ENCODE peak calls at places on chromosomes 11 and 22, in five cellular contexts. H is HepG2, N is upper lobe of left lung, C is HCT116, P is suprapubic skin. T is an unnamed sample. For H3K9me3, the result is how much of the 10 kb centered on the place peaks cover.

GRCh38 chr11:102191832-102192231 is 81.6 kb downstream of the YAP1 start:
- DNase-seq in H (peak), N (no peak), C (no peak), P (no peak), T (no peak)

GRCh38 chr22:50576070-50576469 is 2.2 kb downstream of the CPT1B start:
- DNase-seq in H (peak), N (no peak), C (peak), P (peak), T (no peak)

GRCh38 chr11:34601609-34602008 is 19.3 kb upstream of the EHF start:
- DNase-seq in H (peak), N (no peak), C (no peak), P (no peak), T (no peak)

GRCh38 chr22:35889071-35889470 is 139.6 kb downstream of the RBFOX2 start:
- DNase-seq in H (no peak), N (no peak), C (no peak), P (no peak), T (no peak)

GRCh38 chr11:47980093-47980906 is at the start of gene PTPRJ:
- DNase-seq in H (no peak), N (peak), C (no peak), P (peak), T (peak)

GRCh38 chr22:20038574-20038973 is 17.7 kb downstream of the TANGO2 start:
- DNase-seq in H (no peak), N (no peak), C (no peak), P (no peak), T (no peak)

GRCh38 chr11:70270877-70271634 is 566 bp downstream of the PPFIA1 start:
- DNase-seq in H (peak), N (peak), C (no peak), P (peak), T (no peak)

GRCh38 chr22:29028468-29028867 is 33.2 kb downstream of the C22orf31 start:
- DNase-seq in H (no peak), N (no peak), C (no peak), P (no peak), T (no peak)

GRCh38 chr11:103175461-103176129 is 66.4 kb downstream of the DYNC2H1 start:
- DNase-seq in H (no peak), N (no peak), C (no peak), P (no peak), T (no peak)

GRCh38 chr11:62707277-62707771 is at the start of the genes BSCL2 and GNG3:
- DNase-seq in H (no peak), N (no peak), C (no peak), P (no peak), T (no peak)

GRCh38 chr11:121236115-121237001 is 56.2 kb upstream of the SC5D start:
- DNase-seq in H (no peak), N (no peak), C (no peak), P (no peak), T (no peak)

GRCh38 chr11:1071571-1072115 is 3.0 kb upstream of the MUC2 start:
- DNase-seq in H (no peak), N (no peak), C (no peak), P (peak), T (no peak)

GRCh38 chr11:25197515-25197914 is 700.7 kb downstream of the LUZP2 start:
- DNase-seq in H (no peak), N (no peak), C (no peak), P (no peak), T (no peak)

GRCh38 chr11:76524919-76525318 is 80.1 kb downstream of the EMSY start:
- DNase-seq in H (peak), N (peak), C (peak), P (no peak), T (no peak)

GRCh38 chr11:64429970-64430369 is 71.0 kb downstream of the RPS6KA4 start:
- DNase-seq in H (no peak), N (no peak), C (no peak), P (no peak), T (no peak)

GRCh38 chr11:44930588-44931302 is 19.9 kb downstream of the TP53I11 start:
- DNase-seq in H (no peak), N (no peak), C (no peak), P (no peak), T (no peak)

DNA sequence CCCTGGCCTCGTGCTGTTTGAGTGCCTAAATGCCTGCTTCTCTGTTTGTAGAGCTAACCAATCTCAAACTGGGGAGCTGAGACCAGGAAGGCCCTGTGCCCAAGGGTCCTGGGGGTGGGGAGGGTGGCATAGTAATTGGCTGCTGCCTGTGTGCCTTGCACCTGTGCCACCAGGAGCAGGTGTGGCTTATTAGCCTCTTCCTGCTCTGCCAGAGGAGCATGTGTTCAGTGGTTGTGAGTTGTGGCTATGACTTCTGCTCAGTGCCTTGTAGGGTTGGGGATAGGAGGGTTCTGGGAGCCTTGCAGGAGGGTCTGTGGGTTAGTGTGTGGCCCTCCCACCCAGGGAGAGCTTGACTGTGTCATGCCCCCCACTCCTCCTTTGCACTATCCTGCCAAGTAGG is 109.2 kb downstream of the ZBTB16 start:
- DNase-seq in H (no peak), N (no peak), C (no peak), P (no peak), T (no peak)
- TF ChIP-seq POLR2AphosphoS5 in H (no peak), N (no peak), C (no peak), P (no peak), T (no peak)

DNA sequence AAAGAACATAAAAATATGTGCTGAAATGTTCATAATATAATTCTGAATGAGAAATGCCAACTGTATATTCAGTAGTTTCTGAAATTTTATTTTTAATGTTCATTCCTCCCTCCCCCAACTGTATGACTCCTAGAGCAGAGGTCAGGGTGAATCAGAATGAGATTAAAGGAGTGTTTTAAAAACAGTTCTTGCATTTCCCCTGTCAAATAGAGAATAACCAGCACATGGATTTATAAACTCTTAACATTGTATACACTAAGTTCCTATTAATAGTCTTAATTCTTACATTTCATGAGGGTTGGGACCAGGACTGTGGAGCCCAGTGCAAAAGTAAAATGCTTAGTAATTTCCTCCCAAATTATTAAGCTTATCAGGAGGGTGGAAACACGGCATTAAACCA is 474.5 kb upstream of the RAG2 start:
- DNase-seq in H (no peak), N (no peak), C (no peak), P (no peak), T (no peak)
- H3K9me3 ChIP-seq in H (under half), N (under half), C (under half), P (under half), T (under half)

DNA sequence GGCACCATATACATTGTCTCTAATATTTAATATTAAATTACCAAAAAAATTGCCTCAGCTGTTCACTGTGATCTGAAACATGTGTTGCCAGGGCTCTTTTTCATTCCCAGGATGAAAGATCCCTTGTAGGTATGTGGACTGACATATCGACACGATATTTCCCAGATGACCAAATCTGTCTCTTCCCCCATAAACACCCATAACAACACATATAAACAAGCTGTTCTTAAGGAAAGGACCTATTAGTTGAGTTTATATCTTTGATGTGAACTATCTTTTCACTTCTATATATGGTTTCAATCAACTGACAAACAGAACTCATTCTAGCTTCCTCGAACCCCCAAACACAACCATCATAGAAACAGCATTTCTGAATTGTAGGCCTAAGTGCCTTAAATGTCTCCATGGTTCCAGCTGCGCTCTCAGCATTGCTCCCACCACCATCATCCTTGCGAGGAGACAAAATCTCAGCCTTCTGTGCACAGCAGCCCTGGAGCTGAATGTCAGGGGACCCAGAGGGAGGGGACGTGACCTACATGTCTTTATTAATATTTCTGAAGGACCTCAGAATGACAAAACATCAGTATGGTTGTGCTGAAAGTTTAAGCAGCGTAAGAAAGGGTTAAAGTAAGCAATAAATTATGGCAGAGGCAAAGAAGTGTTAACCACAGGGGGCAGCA is 67.0 kb downstream of the ETS1 start:
- DNase-seq in H (no peak), N (no peak), C (no peak), P (no peak), T (no peak)
- TF ChIP-seq POLR2AphosphoS5 in H (no peak), N (no peak), C (no peak), P (no peak), T (no peak)

DNA sequence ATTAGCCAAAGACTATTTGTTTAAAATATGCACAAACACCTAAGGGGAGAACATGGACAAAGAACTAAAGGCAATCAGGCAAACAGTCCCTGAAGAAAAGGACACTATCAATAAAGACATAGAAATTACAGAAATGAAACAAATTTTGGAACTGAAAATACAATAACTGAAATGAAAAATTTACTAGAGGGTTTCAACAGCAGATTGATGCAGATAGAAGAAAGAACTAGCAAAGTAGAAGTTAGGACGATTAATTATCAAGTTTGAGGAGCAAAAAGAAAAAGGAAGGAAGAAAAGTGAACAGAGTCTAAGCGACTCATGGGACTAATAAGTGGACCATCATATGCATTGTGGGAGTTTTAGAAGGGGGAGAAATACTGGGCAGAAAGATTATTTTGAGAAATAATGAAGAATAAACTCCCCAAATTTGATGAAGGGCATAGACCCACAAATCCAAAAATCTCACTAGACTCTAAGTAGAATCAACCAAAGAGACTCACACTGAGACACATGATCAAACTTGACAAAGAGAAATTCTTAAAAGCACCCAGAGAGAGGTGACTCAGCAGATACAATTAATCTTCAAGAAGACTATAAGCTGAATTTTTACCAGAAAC is 62.9 kb downstream of the JAM3 start:
- DNase-seq in H (no peak), N (no peak), C (no peak), P (no peak), T (no peak)
- H3K9me3 ChIP-seq in H (under half), N (under half), C (under half), P (under half), T (under half)

DNA sequence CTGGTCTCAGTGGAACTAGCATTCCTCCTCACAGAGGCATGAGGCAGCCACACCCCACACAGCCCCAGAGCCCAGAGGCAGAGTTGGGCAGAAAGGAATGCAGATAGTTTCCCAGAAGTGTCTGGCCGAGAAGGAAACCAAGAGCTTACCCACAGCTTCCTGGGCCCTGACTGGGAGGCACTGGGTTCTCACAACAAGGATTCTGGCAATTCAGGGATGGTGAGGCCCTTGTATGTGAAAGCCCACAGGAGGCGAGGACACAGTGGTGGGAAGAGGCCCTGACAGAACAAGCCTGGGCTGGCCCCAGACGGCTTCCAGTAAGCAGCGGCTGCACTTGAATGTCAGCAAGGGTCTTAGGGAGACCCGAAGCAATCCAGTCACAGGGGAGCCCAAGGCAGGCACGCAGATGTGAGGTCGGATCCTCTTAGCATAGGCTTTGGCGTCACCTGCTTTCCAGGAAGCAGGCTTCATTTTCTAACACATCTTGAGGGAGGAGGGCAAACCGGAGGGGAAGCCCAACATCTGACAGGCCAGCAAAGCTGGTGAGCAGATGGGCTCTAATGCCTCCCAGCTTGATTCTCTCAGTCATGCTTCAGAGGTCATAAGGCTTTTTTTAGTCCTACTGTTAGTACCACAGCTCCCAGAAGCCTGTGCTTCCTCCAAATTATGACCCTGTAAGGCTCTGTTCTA is 78.3 kb upstream of the AKIP1 start:
- DNase-seq in H (no peak), N (peak), C (no peak), P (no peak), T (peak)
- TF ChIP-seq POLR2AphosphoS5 in H (no peak), N (peak), C (no peak), P (no peak), T (no peak)

GRCh38 chr11:2647953-2648352 is 51.8 kb downstream of the KCNQ1OT1 start:
- DNase-seq in H (no peak), N (no peak), C (no peak), P (no peak), T (no peak)
- H3K9me3 ChIP-seq in H (half or more), N (half or more), C (under half), P (under half), T (under half)

GRCh38 chr11:100805509-100806199 is 118.6 kb downstream of the ARHGAP42 start:
- DNase-seq in H (no peak), N (no peak), C (no peak), P (no peak), T (no peak)

GRCh38 chr11:100810666-100811065 is 123.6 kb downstream of the ARHGAP42 start:
- DNase-seq in H (no peak), N (no peak), C (no peak), P (no peak), T (no peak)

GRCh38 chr11:100812517-100812916 is 125.4 kb downstream of the ARHGAP42 start:
- DNase-seq in H (no peak), N (no peak), C (no peak), P (no peak), T (no peak)

GRCh38 chr11:100810146-100810545 is 123.1 kb downstream of the ARHGAP42 start:
- DNase-seq in H (no peak), N (no peak), C (no peak), P (no peak), T (no peak)

GRCh38 chr11:100808904-100809491 is 121.9 kb downstream of the ARHGAP42 start:
- DNase-seq in H (no peak), N (no peak), C (no peak), P (no peak), T (no peak)
- TF ChIP-seq POLR2AphosphoS5 in H (no peak), N (no peak), C (no peak), P (no peak), T (no peak)

GRCh38 chr11:50070389-50070788 is 37.7 kb downstream of the OR4C45 start:
- DNase-seq in H (no peak), N (no peak), C (no peak), P (no peak), T (no peak)
- H3K9me3 ChIP-seq in H (half or more), N (under half), C (under half), P (under half), T (under half)

GRCh38 chr11:35632301-35632700 is 14.0 kb downstream of the FJX1 start:
- DNase-seq in H (no peak), N (no peak), C (no peak), P (no peak), T (no peak)

GRCh38 chr11:35639591-35640179 is 21.4 kb downstream of the FJX1 start:
- DNase-seq in H (no peak), N (no peak), C (no peak), P (no peak), T (no peak)

GRCh38 chr11:35641206-35641885 is 21.2 kb upstream of the TRIM44 start:
- DNase-seq in H (no peak), N (no peak), C (no peak), P (no peak), T (no peak)

GRCh38 chr11:35633827-35634226 is 15.6 kb downstream of the FJX1 start:
- DNase-seq in H (peak), N (no peak), C (no peak), P (no peak), T (no peak)

DNA sequence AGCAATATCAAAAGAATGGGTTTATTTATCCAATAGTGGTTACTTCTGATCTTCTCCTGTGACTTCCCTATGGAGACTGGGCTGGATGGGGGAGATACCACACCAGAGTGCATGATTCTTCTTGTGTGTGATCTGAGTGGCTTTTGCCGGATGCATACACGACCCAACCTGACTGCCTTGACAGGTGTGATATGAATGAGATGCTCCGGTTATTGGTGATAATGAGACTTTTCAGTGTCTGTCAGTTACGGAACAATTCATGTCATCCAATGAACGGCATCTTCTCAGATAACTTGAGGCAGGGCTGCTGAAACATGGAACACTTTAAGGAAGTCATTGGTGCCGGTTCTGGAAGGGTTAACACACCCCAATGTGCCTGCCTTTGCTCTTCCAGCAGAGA is 17.7 kb downstream of the FJX1 start:
- DNase-seq in H (no peak), N (no peak), C (no peak), P (no peak), T (no peak)
- TF ChIP-seq POLR2AphosphoS5 in H (no peak), N (no peak), C (no peak), P (no peak), T (no peak)